ENCODE peak calls at places on chromosome 12, in five cellular contexts. B is tibial artery, J is astrocyte of the spinal cord, L is fibroblast of pulmonary artery, M is MM.1S. E is an unnamed sample.

GRCh38 chr12:92668739-92669138 is 34.0 kb upstream of the PLEKHG7 start:
- DNase-seq in B (no peak), M (no peak), J (no peak), L (no peak), E (no peak)

GRCh38 chr12:76029982-76030377 is 1.6 kb downstream of the PHLDA1 start:
- DNase-seq in J (peak), B (no peak), M (peak), L (peak), E (no peak)

GRCh38 chr12:131789638-131790037 is 38.6 kb upstream of the MMP17 start:
- DNase-seq in B (no peak), J (no peak), M (no peak), L (no peak), E (no peak)

GRCh38 chr12:85713368-85713767 is 122.8 kb downstream of the RASSF9 start:
- DNase-seq in B (no peak), J (no peak), L (peak), M (no peak), E (no peak)

GRCh38 chr12:124059752-124060151 is 86.7 kb downstream of the ZNF664 start:
- DNase-seq in B (no peak), M (no peak), J (no peak), L (no peak), E (no peak)

GRCh38 chr12:51160814-51161459 is 12.0 kb downstream of the TFCP2 start:
- DNase-seq in M (no peak), J (no peak), L (peak), B (no peak), E (no peak)

GRCh38 chr12:80056845-80057244 is 42.5 kb upstream of the OTOGL start:
- DNase-seq in L (peak), M (no peak), B (no peak), J (peak), E (no peak)

GRCh38 chr12:100656806-100657205 is 83.3 kb downstream of the GAS2L3 start:
- DNase-seq in L (no peak), M (no peak), B (no peak), J (no peak), E (no peak)

GRCh38 chr12:99043319-99043914 is 398.3 kb downstream of the APAF1 start:
- DNase-seq in J (peak), L (peak), B (no peak), M (peak), E (peak)

GRCh38 chr12:52204095-52204930 is 12.5 kb upstream of the KRT80 start:
- DNase-seq in L (no peak), J (peak), M (no peak), B (peak), E (no peak)

GRCh38 chr12:45304514-45305178 is 88.8 kb downstream of the ANO6 start:
- DNase-seq in B (no peak), L (peak), M (no peak), J (no peak), E (no peak)

GRCh38 chr12:16062611-16063010 is 151.5 kb downstream of the DERA start:
- DNase-seq in J (peak), M (no peak), L (peak), B (no peak), E (no peak)

GRCh38 chr12:52081263-52081733 is 1.8 kb downstream of the SMIM41 start:
- DNase-seq in L (no peak), J (no peak), M (peak), B (no peak), E (peak)

GRCh38 chr12:107167756-107168155 is 74.4 kb upstream of the CRY1 start:
- DNase-seq in L (no peak), M (no peak), B (no peak), J (no peak), E (no peak)

GRCh38 chr12:21551811-21552469 is 25.8 kb downstream of the SPX start:
- DNase-seq in M (no peak), J (no peak), L (peak), B (no peak), E (no peak)

GRCh38 chr12:117646595-117646994 is 285.2 kb upstream of the NOS1 start:
- DNase-seq in B (no peak), M (no peak), J (no peak), L (no peak), E (no peak)

GRCh38 chr12:53623986-53624385 is 2.2 kb downstream of the ATF7 start:
- DNase-seq in M (no peak), J (peak), L (peak), B (no peak), E (no peak)
- H3K4me3 ChIP-seq in M (no peak), J (peak), L (peak), B (peak), E (peak)

GRCh38 chr12:57549909-57550627 is at the start of gene KIF5A:
- DNase-seq in L (no peak), J (no peak), B (peak), M (peak), E (peak)

GRCh38 chr12:57548488-57548887 is 1.4 kb upstream of the KIF5A start:
- DNase-seq in J (no peak), M (no peak), B (peak), L (no peak), E (no peak)

GRCh38 chr12:57547366-57548315 is 649 bp upstream of the DCTN2 start:
- DNase-seq in L (no peak), J (no peak), B (no peak), M (no peak), E (no peak)

GRCh38 chr12:57550628-57551549 is 1.0 kb downstream of the KIF5A start:
- DNase-seq in J (no peak), L (no peak), M (no peak), B (peak), E (no peak)

GRCh38 chr12:57549203-57549908 is 488 bp upstream of the KIF5A start:
- DNase-seq in J (no peak), B (peak), M (no peak), L (no peak), E (no peak)
- H3K4me3 ChIP-seq in J (peak), B (peak), M (peak), L (no peak), E (no peak)

GRCh38 chr12:6635375-6635855 is 344 bp downstream of the LPAR5 start:
- DNase-seq in M (no peak), L (no peak), B (no peak), J (no peak), E (no peak)
- H3K4me3 ChIP-seq in M (no peak), L (no peak), B (no peak), J (no peak), E (peak)

GRCh38 chr12:25744334-25744733 is 191.3 kb upstream of the LMNTD1 start:
- DNase-seq in M (no peak), L (peak), J (no peak), B (no peak), E (no peak)
- H3K4me3 ChIP-seq in M (no peak), L (no peak), J (no peak), B (no peak), E (no peak)

DNA sequence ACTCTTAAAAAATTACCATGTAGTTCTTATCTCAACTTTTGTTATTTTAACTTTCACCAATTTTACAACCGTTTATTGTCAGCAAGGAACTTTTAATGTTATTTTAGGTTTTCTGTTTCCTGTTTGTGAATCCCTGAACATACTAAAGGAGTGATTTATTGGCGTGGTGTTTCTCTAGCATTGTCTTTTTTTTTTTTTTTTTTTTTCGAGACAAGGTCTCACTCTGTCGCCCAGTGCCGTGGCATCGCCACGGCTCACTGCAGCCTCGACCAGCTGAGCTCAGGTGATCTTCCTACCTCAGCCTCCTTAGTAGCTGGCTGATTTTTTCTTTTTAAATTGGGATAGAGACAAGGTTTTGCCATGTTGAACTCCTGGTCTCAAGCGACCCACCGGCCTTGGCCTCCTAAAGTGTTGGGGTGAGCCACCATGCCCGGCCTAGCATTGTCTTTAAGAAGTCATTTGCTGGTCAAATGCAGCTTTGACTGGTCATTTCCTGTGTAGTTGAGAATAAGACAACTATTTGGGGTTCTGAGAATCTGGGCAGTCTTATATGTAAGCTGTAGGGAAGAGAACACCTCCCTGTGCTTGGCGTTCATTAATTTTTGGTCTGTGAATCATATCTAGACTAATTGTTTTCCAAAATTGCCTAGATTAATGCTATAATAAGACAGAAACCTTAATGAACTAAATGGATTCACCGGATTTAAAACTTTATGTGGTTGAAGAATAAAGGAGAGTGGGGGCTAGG is 2.1 kb downstream of the WASHC4 start:
- DNase-seq in B (no peak), L (peak), M (peak), J (peak), E (no peak)
- H3K4me3 ChIP-seq in B (peak), L (peak), M (peak), J (peak), E (peak)

GRCh38 chr12:101700299-101700820 is 2.9 kb downstream of the CHPT1 start:
- DNase-seq in B (no peak), M (no peak), J (no peak), L (no peak), E (no peak)
- H3K4me3 ChIP-seq in B (no peak), M (no peak), J (no peak), L (no peak), E (peak)

E was measured in CD4-positive, CD25-positive, alpha-beta regulatory T cell.